ENCODE peak calls at places on chromosomes 16 and 17, in eight cellular contexts. I, X, O, D, U, Z, A and E are unnamed samples.
A peak's percentile ranks its signal among the peaks of the same experiment; 100 is the strongest.

GRCh38 chr16:4535627-4536108 is 2.9 kb downstream of the CDIP1 start:
- DNase-seq in I (no peak), X (no peak), O (no peak), D (no peak), U (no peak), Z (no peak), A (no peak), E (no peak)

GRCh38 chr16:67652578-67653130 is 7.4 kb downstream of the ACD start:
- DNase-seq in I (no peak), X (peak; percentile 80), O (no peak), D (peak; percentile 95), U (peak; percentile 26), Z (peak; percentile 76), A (no peak), E (no peak)

GRCh38 chr16:22627043-22627442 is 116.4 kb downstream of the NPIPB5 start:
- DNase-seq in I (no peak), X (no peak), O (no peak), D (no peak), U (no peak), Z (no peak), A (no peak), E (no peak)

GRCh38 chr17:20127660-20128413 is 118.7 kb downstream of the SPECC1 start:
- DNase-seq in I (no peak), X (no peak), O (no peak), D (no peak), U (no peak), Z (no peak), A (peak; percentile 20), E (no peak)

GRCh38 chr17:79931517-79932309 is 92.5 kb upstream of the CBX4 start:
- DNase-seq in I (no peak), X (no peak), O (no peak), D (no peak), U (no peak), Z (no peak), A (peak; percentile 91), E (no peak)

GRCh38 chr16:77306050-77306616 is 106.9 kb downstream of the SYCE1L start:
- DNase-seq in I (no peak), X (no peak), O (no peak), D (no peak), U (no peak), Z (no peak), A (no peak), E (no peak)

GRCh38 chr17:17605747-17606083 is 14.2 kb upstream of the PEMT start:
- DNase-seq in I (no peak), X (no peak), O (no peak), D (no peak), U (no peak), Z (no peak), A (no peak), E (no peak)

GRCh38 chr16:68645494-68646388 is 631 bp downstream of the CDH3 start:
- DNase-seq in I (no peak), X (peak; percentile 90), O (no peak), D (peak; percentile 74), U (no peak), Z (no peak), A (no peak), E (no peak)

GRCh38 chr17:29597361-29598172 is 4.6 kb downstream of the ANKRD13B start:
- DNase-seq in I (no peak), X (peak; percentile 70), O (no peak), D (no peak), U (no peak), Z (no peak), A (no peak), E (no peak)

GRCh38 chr16:65309294-65309850 is 187.5 kb upstream of the CDH11 start:
- DNase-seq in I (no peak), X (no peak), O (no peak), D (peak; percentile 15), U (no peak), Z (no peak), A (no peak), E (no peak)

GRCh38 chr17:74619077-74619673 is 4.4 kb downstream of the CD300E start:
- DNase-seq in I (no peak), X (no peak), O (no peak), D (no peak), U (no peak), Z (no peak), A (no peak), E (no peak)

GRCh38 chr16:56311208-56312027 is 113.9 kb downstream of the AMFR start:
- DNase-seq in I (no peak), X (peak; percentile 35), O (no peak), D (no peak), U (no peak), Z (no peak), A (no peak), E (no peak)

GRCh38 chr17:39979865-39980401 is 674 bp upstream of the PSMD3 start:
- DNase-seq in I (no peak), X (peak; percentile 67), O (peak; percentile 46), D (peak; percentile 67), U (no peak), Z (peak; percentile 81), A (peak; percentile 48), E (peak; percentile 10)

GRCh38 chr16:75514296-75514695 is 19.1 kb upstream of the CHST6 start:
- DNase-seq in I (no peak), X (no peak), O (no peak), D (no peak), U (no peak), Z (no peak), A (no peak), E (no peak)

GRCh38 chr17:57785032-57785431 is 39.9 kb upstream of the CCDC182 start:
- DNase-seq in I (no peak), X (no peak), O (no peak), D (no peak), U (no peak), Z (no peak), A (no peak), E (no peak)

GRCh38 chr17:68455756-68456528 is 1.4 kb downstream of the WIPI1 start:
- DNase-seq in I (no peak), X (no peak), O (peak; percentile 61), D (peak; percentile 34), U (no peak), Z (no peak), A (peak; percentile 89), E (no peak)

GRCh38 chr17:72569193-72569946 is 448.6 kb downstream of the SOX9 start:
- DNase-seq in I (no peak), X (no peak), O (no peak), D (peak; percentile 58), U (no peak), Z (no peak), A (peak; percentile 70), E (no peak)

GRCh38 chr16:84791088-84791487 is 28.7 kb upstream of the CRISPLD2 start:
- DNase-seq in I (no peak), X (no peak), O (no peak), D (no peak), U (no peak), Z (no peak), A (no peak), E (no peak)

GRCh38 chr17:64781394-64781793 is 119.3 kb upstream of the SMURF2 start:
- DNase-seq in I (no peak), X (peak; percentile 64), O (peak; percentile 90), D (peak; percentile 62), U (no peak), Z (no peak), A (no peak), E (no peak)

GRCh38 chr17:68172461-68172954 is 75.3 kb upstream of the AMZ2 start:
- DNase-seq in I (no peak), X (peak; percentile 80), O (peak; percentile 71), D (peak; percentile 77), U (peak; percentile 63), Z (peak; percentile 73), A (peak; percentile 67), E (peak; percentile 46)

DNA sequence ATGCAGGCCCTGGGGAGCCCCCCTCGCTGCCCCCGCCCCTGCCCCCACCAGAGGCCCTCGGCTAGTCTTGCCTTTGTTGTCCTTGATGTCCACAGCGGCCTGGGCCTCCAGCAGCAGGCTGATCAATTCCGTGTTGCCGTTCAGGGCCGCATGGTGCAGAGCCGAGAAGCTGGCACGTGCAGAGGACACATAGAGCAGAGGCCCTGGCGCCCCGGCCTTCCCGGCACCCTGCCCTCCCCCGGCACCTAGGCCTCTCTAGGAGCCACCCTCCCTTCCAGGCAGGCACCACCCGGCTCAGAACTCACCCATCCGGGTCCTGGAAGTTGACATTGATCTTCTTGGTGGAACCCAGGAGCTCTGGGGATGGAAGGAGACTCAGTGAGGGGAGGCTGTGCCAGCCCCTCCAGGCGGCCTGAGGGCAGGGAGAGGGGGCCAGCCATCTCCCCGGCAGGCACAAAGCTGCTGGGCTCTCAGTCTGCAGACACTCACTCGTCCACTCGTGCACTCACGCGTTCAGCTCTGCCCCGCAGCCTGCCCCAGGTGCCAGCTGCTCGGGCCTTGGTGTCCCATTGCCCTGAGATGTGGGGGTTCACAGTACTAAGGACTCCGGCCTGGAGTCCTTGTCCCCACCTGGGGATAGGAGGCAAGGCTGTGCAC is 6.3 kb downstream of the CASKIN1 start:
- DNase-seq in I (no peak), X (no peak), O (no peak), D (no peak), U (no peak), Z (no peak), A (peak; percentile 31), E (no peak)
- TF ChIP-seq POLR2AphosphoS5 in I (no peak), X (no peak), O (no peak), D (no peak), U (no peak), Z (no peak), A (no peak), E (no peak)

DNA sequence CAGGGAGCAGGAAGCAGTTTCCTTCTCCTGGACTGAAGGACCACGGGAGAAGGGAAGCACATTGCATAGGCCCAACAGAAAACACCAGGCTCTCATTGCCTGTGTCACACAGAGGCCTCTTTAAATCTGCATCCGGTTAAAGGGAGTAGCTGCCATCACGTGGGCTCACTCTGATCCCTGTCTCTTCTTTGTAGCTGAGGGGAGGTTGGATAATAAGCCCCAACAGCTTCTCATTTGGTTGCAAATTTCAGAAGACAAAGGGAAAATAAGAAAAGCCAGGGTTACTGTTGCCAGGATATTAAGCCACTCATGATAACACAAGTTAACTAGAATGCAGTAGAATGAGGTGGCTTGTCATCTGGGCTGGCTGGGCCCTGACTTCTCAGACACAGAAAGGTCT is 325.2 kb upstream of the ERCC4 start:
- DNase-seq in I (no peak), X (peak; percentile 86), O (no peak), D (no peak), U (no peak), Z (no peak), A (no peak), E (no peak)
- TF ChIP-seq REST in I (no peak), X (no peak), O (no peak), D (no peak), U (no peak), Z (no peak), A (no peak), E (no peak)

DNA sequence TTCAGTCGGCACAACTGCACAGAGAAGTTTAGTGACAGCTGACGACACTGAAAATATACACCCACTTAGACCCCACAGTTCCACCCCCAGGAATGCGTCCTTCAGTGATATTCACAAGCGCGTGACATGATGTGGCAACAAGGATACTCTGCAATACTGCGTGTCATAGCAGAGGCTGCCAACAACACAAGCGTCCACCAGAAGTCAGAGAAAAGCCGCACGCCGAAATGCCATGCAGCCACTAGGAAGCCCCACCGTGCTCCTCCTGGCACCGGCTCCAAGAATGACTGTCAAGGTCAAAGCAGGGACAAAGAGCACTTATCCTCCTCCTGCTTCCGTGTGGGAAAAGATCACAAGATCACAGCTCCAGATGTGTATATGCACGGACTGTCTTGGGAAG is 3.5 kb downstream of the ATP2A3 start:
- DNase-seq in I (no peak), X (no peak), O (peak; percentile 83), D (no peak), U (no peak), Z (no peak), A (no peak), E (no peak)
- TF ChIP-seq POLR2AphosphoS5 in I (no peak), X (no peak), O (peak; percentile 48), D (no peak), U (no peak), Z (no peak), A (no peak), E (no peak)

GRCh38 chr16:26542198-26542597 is 524.5 kb upstream of the C16orf82 start:
- DNase-seq in I (no peak), X (no peak), O (no peak), D (no peak), U (no peak), Z (no peak), A (no peak), E (no peak)
- TF ChIP-seq REST in I (no peak), X (no peak), O (no peak), D (no peak), U (no peak), Z (no peak), A (no peak), E (no peak)